ENCODE peak calls at places on chromosomes 6 and 20, in six cellular contexts. One of them, this sample, is unnamed.

GRCh38 chr20:9999660-10000059 is 35.1 kb upstream of the ANKEF1 start:
- DNase-seq in pancreas: no peak
- DNase-seq in CD4-positive, alpha-beta T cell: no peak
- DNase-seq in C1 segment of cervical spinal cord: peak; percentile 5
- DNase-seq in PC-9: no peak
- DNase-seq in endothelial cell: no peak
- DNase-seq in this sample: peak; percentile 11

GRCh38 chr20:50281831-50282591 is 91.4 kb downstream of the CEBPB start:
- DNase-seq in pancreas: no peak
- DNase-seq in CD4-positive, alpha-beta T cell: no peak
- DNase-seq in C1 segment of cervical spinal cord: no peak
- DNase-seq in PC-9: no peak
- DNase-seq in endothelial cell: peak; percentile 26
- DNase-seq in this sample: no peak

GRCh38 chr20:47453167-47453782 is 48.4 kb upstream of the NCOA3 start:
- DNase-seq in pancreas: no peak
- DNase-seq in CD4-positive, alpha-beta T cell: no peak
- DNase-seq in C1 segment of cervical spinal cord: no peak
- DNase-seq in PC-9: peak; percentile 52
- DNase-seq in endothelial cell: no peak
- DNase-seq in this sample: no peak

GRCh38 chr20:34268851-34269668 is 27.8 kb downstream of the ASIP start:
- DNase-seq in pancreas: no peak
- DNase-seq in CD4-positive, alpha-beta T cell: peak; percentile 7
- DNase-seq in C1 segment of cervical spinal cord: peak; percentile 7
- DNase-seq in PC-9: no peak
- DNase-seq in endothelial cell: peak; percentile 53
- DNase-seq in this sample: peak; percentile 20

GRCh38 chr6:156410649-156411048 is 366.5 kb upstream of the ARID1B start:
- DNase-seq in pancreas: no peak
- DNase-seq in CD4-positive, alpha-beta T cell: no peak
- DNase-seq in C1 segment of cervical spinal cord: no peak
- DNase-seq in PC-9: no peak
- DNase-seq in endothelial cell: no peak
- DNase-seq in this sample: no peak

GRCh38 chr6:145863396-145863795 is 48.8 kb upstream of the FBXO30 start:
- DNase-seq in pancreas: no peak
- DNase-seq in CD4-positive, alpha-beta T cell: no peak
- DNase-seq in C1 segment of cervical spinal cord: no peak
- DNase-seq in PC-9: no peak
- DNase-seq in endothelial cell: no peak
- DNase-seq in this sample: no peak

GRCh38 chr6:63764318-63764916 is 128.8 kb downstream of the PHF3 start:
- DNase-seq in pancreas: no peak
- DNase-seq in CD4-positive, alpha-beta T cell: no peak
- DNase-seq in C1 segment of cervical spinal cord: no peak
- DNase-seq in PC-9: no peak
- DNase-seq in endothelial cell: no peak
- DNase-seq in this sample: no peak

GRCh38 chr6:3273707-3274521 is 15.2 kb downstream of the PSMG4 start:
- DNase-seq in pancreas: no peak
- DNase-seq in CD4-positive, alpha-beta T cell: no peak
- DNase-seq in C1 segment of cervical spinal cord: no peak
- DNase-seq in PC-9: no peak
- DNase-seq in endothelial cell: no peak
- DNase-seq in this sample: no peak